ENCODE peak calls at places on chromosomes 2 and 18, in six cellular contexts. G is GM12878, X is heart right ventricle, U is stomach, K is AG04450, V is keratinocyte. E is an unnamed sample.

GRCh38 chr18:55096261-55097026 is 137.2 kb upstream of the CCDC68 start:
- DNase-seq in G (no peak), X (peak), U (no peak), K (peak), V (peak), E (peak)

GRCh38 chr18:68314403-68314802 is 400.5 kb downstream of the TMX3 start:
- DNase-seq in G (no peak), X (no peak), U (no peak), K (no peak), V (no peak), E (no peak)

GRCh38 chr2:231388725-231389346 is 6.7 kb upstream of the B3GNT7 start:
- DNase-seq in G (no peak), X (no peak), U (no peak), K (no peak), V (no peak), E (no peak)

GRCh38 chr18:74530584-74530862 is 3.8 kb upstream of the CNDP1 start:
- DNase-seq in G (no peak), X (no peak), U (peak), K (no peak), V (no peak), E (no peak)

GRCh38 chr18:7094432-7094831 is 23.2 kb downstream of the LAMA1 start:
- DNase-seq in G (no peak), X (no peak), U (no peak), K (no peak), V (no peak), E (no peak)

GRCh38 chr2:55357907-55358306 is 61.7 kb downstream of the CCDC88A start:
- DNase-seq in G (no peak), X (no peak), U (no peak), K (no peak), V (no peak), E (no peak)

GRCh38 chr2:240646900-240647502 is 21.7 kb downstream of the GPR35 start:
- DNase-seq in G (no peak), X (no peak), U (no peak), K (no peak), V (no peak), E (no peak)

GRCh38 chr18:80251700-80252099 is 4.4 kb upstream of the PARD6G start:
- DNase-seq in G (no peak), X (no peak), U (no peak), K (no peak), V (no peak), E (no peak)

GRCh38 chr18:25594351-25594750 is 242.4 kb upstream of the ZNF521 start:
- DNase-seq in G (no peak), X (no peak), U (no peak), K (no peak), V (no peak), E (no peak)

GRCh38 chr2:127451981-127452380 is 33.8 kb downstream of the PROC start:
- DNase-seq in G (no peak), X (no peak), U (no peak), K (no peak), V (no peak), E (no peak)

GRCh38 chr2:187711122-187711521 is 156.9 kb upstream of the TFPI start:
- DNase-seq in G (no peak), X (no peak), U (no peak), K (no peak), V (no peak), E (no peak)

GRCh38 chr2:60652822-60653315 is 99.4 kb upstream of the BCL11A start:
- DNase-seq in G (no peak), X (no peak), U (no peak), K (no peak), V (no peak), E (no peak)

GRCh38 chr2:229419158-229419557 is 148.1 kb upstream of the PID1 start:
- DNase-seq in G (no peak), X (no peak), U (no peak), K (no peak), V (no peak), E (no peak)

GRCh38 chr2:229414631-229415030 is 143.5 kb upstream of the PID1 start:
- DNase-seq in G (no peak), X (no peak), U (no peak), K (no peak), V (no peak), E (no peak)

GRCh38 chr2:229417906-229418305 is 146.8 kb upstream of the PID1 start:
- DNase-seq in G (no peak), X (no peak), U (no peak), K (no peak), V (no peak), E (no peak)

GRCh38 chr2:229417176-229417575 is 146.1 kb upstream of the PID1 start:
- DNase-seq in G (no peak), X (no peak), U (no peak), K (no peak), V (no peak), E (no peak)

DNA sequence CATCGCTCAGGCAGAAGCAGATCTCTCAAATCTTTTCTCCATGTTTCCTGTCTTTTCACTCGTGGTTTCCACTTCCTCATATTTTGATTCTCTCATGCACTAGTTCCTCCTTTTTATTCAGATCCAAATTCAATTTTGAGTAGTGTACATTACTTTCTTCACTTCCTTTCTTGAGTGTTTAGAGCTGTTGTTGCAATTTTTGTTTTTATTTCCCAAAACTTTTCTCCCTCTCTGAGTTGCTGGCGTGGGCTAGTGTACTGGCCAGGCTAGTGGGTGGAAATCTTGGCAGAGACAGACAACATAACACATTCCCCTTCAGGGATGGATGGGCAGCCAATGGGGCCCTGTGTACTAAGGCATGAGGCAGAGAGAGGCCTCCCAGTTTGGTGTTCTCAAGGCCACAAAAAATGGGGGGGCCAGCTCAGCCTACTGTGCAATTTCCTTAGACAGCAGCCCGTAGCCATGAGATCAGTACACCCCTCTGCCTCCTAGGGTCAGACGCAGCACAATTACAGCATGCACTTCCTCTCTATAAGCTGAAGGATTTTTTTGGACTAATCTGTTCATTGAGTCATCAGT is 145.1 kb upstream of the PID1 start:
- DNase-seq in G (no peak), X (peak), U (peak), K (no peak), V (no peak), E (no peak)
- H3K27ac ChIP-seq in G (no peak), X (peak), U (peak), K (peak), V (no peak), E (no peak)

DNA sequence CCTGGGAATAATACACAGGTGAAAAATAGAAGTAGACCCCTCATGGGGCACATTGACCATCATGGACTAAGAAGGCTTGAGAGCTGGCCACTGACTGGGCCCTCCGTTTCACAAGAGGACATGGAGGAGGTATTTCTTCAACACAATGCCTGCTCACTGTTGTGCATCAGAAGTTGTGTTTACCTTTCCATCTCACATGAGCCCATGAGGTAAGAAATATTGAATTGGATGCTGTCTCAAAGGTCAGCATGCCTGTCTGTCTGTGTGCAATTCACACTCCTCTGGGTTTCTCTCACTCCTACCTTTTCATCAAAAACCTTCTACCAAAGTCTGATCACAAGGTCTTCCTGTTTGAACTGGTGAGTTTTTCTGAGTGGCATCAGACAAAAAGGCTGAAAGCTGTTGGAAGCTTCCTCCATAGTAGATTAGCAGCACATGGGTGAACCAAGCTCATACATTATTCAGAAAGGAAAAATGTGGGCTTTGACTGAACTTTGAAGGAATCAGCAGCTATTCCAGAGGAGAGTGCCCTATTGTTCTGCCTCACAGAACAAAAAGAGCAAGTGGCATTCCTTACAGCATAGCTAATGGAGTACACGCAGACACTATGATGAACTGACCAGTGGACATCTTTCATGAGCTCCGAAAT is 143.2 kb upstream of the RND3 start:
- DNase-seq in G (no peak), X (no peak), U (no peak), K (no peak), V (no peak), E (peak)
- H3K27ac ChIP-seq in G (no peak), X (no peak), U (no peak), K (no peak), V (no peak), E (no peak)

DNA sequence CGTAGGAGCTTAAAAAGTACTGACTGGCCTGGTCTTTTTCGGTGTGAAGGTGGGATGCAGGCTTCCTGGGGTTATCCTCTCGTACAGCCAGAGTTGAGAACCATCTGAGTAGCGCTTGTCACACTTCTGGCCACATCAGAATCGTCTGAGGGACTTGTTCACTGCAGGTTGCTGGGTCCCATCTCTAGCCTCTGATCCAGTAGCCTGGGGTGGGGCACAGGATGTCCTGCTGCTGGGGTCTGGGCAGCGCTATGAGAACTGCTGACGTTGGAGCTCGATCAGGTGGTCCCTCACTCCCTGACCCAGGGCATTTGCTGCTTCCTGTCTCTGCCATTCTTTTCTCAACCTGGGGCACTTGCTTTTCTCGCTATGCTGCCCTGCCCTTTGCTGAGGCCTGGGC is 7.1 kb upstream of the IL1R2 start:
- DNase-seq in G (no peak), X (no peak), U (no peak), K (no peak), V (no peak), E (no peak)
- H3K27ac ChIP-seq in G (no peak), X (no peak), U (no peak), K (no peak), V (peak), E (no peak)

GRCh38 chr2:100655936-100656534 is 93.2 kb downstream of the PDCL3 start:
- DNase-seq in G (no peak), X (no peak), U (no peak), K (no peak), V (no peak), E (no peak)
- H3K27ac ChIP-seq in G (no peak), X (no peak), U (no peak), K (no peak), V (no peak), E (no peak)

DNA sequence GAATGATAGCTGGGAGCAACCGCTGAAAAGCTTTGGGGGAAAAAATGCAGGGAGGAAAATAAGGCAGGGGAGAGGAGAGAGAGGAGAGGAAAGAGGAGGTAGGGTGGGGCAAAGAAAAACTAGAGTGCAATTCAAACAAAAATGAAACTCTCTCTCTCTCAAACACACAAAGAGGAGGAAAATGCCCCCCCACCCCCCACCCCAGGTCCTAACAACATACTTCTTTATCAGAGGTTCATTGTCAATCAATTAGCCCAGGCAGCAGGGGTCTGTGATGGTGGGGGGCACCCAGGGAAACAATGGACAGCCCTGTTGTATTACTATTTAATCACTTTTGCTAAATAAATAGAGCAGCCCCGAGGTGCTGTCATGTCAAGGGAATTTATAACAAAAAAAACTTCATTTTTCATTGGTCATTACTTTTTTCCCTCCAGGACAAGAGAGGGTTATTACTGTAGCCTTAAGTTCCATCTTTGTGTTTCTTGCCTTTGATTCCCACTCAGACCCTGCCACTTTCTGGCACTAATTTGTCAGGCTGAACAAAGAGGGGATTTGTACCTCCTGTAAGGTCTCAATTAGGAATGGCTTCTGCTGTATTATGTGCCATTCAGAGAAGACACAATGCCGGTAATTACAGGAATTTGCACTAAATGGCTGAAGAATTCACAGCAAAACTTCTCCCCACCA is 55.0 kb downstream of the PLEKHM3 start:
- DNase-seq in G (no peak), X (no peak), U (no peak), K (no peak), V (no peak), E (no peak)
- H3K27ac ChIP-seq in G (no peak), X (no peak), U (no peak), K (no peak), V (no peak), E (no peak)